ENCODE peak calls at places on chromosomes 7 and 10, in ten cellular contexts. One of them, this sample, is unnamed.

GRCh38 chr7:155323001-155323638 is 25.4 kb downstream of the INSIG1 start:
- DNase-seq in left ventricle myocardium inferior: no peak
- DNase-seq in tibial artery: no peak
- DNase-seq in epithelial cell of esophagus: no peak
- DNase-seq in OCI-LY7: no peak
- DNase-seq in SK-N-SH: no peak
- DNase-seq in uterus: no peak
- DNase-seq in choroid plexus epithelial cell: no peak
- DNase-seq in endodermal cell: no peak
- DNase-seq in GM12865: peak; percentile 30
- DNase-seq in this sample: no peak

GRCh38 chr7:94239661-94240234 is 154.9 kb upstream of the COL1A2 start:
- DNase-seq in left ventricle myocardium inferior: peak; percentile 27
- DNase-seq in tibial artery: no peak
- DNase-seq in epithelial cell of esophagus: no peak
- DNase-seq in OCI-LY7: no peak
- DNase-seq in SK-N-SH: no peak
- DNase-seq in uterus: no peak
- DNase-seq in choroid plexus epithelial cell: no peak
- DNase-seq in endodermal cell: peak; percentile 59
- DNase-seq in GM12865: no peak
- DNase-seq in this sample: no peak

GRCh38 chr7:118202056-118202455 is 18.1 kb downstream of the LSM8 start:
- DNase-seq in left ventricle myocardium inferior: no peak
- DNase-seq in tibial artery: no peak
- DNase-seq in epithelial cell of esophagus: no peak
- DNase-seq in OCI-LY7: no peak
- DNase-seq in SK-N-SH: no peak
- DNase-seq in uterus: no peak
- DNase-seq in choroid plexus epithelial cell: no peak
- DNase-seq in endodermal cell: no peak
- DNase-seq in GM12865: no peak
- DNase-seq in this sample: no peak

GRCh38 chr10:104029528-104029875 is 56.2 kb downstream of the COL17A1 start:
- DNase-seq in left ventricle myocardium inferior: peak; percentile 87
- DNase-seq in tibial artery: no peak
- DNase-seq in epithelial cell of esophagus: no peak
- DNase-seq in OCI-LY7: no peak
- DNase-seq in SK-N-SH: no peak
- DNase-seq in uterus: peak; percentile 45
- DNase-seq in choroid plexus epithelial cell: no peak
- DNase-seq in endodermal cell: no peak
- DNase-seq in GM12865: no peak
- DNase-seq in this sample: no peak

GRCh38 chr10:117541405-117541908 is 1.1 kb upstream of the EMX2 start:
- DNase-seq in left ventricle myocardium inferior: no peak
- DNase-seq in tibial artery: peak; percentile 92
- DNase-seq in epithelial cell of esophagus: no peak
- DNase-seq in OCI-LY7: no peak
- DNase-seq in SK-N-SH: no peak
- DNase-seq in uterus: peak; percentile 96
- DNase-seq in choroid plexus epithelial cell: peak; percentile 85
- DNase-seq in endodermal cell: peak; percentile 90
- DNase-seq in GM12865: no peak
- DNase-seq in this sample: no peak

GRCh38 chr10:19096674-19097073 is 48.1 kb downstream of the MALRD1 start:
- DNase-seq in left ventricle myocardium inferior: no peak
- DNase-seq in tibial artery: no peak
- DNase-seq in epithelial cell of esophagus: no peak
- DNase-seq in OCI-LY7: no peak
- DNase-seq in SK-N-SH: no peak
- DNase-seq in uterus: no peak
- DNase-seq in choroid plexus epithelial cell: no peak
- DNase-seq in endodermal cell: no peak
- DNase-seq in GM12865: no peak
- DNase-seq in this sample: no peak

GRCh38 chr10:75283150-75284096 is 47.7 kb upstream of the COMTD1 start:
- DNase-seq in left ventricle myocardium inferior: peak; percentile 25
- DNase-seq in tibial artery: no peak
- DNase-seq in epithelial cell of esophagus: peak; percentile 24
- DNase-seq in OCI-LY7: no peak
- DNase-seq in SK-N-SH: no peak
- DNase-seq in uterus: peak; percentile 67
- DNase-seq in choroid plexus epithelial cell: peak; percentile 43
- DNase-seq in endodermal cell: peak; percentile 81
- DNase-seq in GM12865: no peak
- DNase-seq in this sample: no peak

GRCh38 chr10:107031981-107032699 is 132.4 kb downstream of the SORCS1 start:
- DNase-seq in left ventricle myocardium inferior: no peak
- DNase-seq in tibial artery: no peak
- DNase-seq in epithelial cell of esophagus: no peak
- DNase-seq in OCI-LY7: no peak
- DNase-seq in SK-N-SH: peak; percentile 28
- DNase-seq in uterus: no peak
- DNase-seq in choroid plexus epithelial cell: peak; percentile 3
- DNase-seq in endodermal cell: no peak
- DNase-seq in GM12865: no peak
- DNase-seq in this sample: no peak

GRCh38 chr7:19051767-19052375 is 65.6 kb downstream of the TWIST1 start:
- DNase-seq in left ventricle myocardium inferior: peak; percentile 16
- DNase-seq in tibial artery: no peak
- DNase-seq in epithelial cell of esophagus: peak; percentile 57
- DNase-seq in OCI-LY7: peak; percentile 50
- DNase-seq in SK-N-SH: peak; percentile 37
- DNase-seq in uterus: no peak
- DNase-seq in choroid plexus epithelial cell: peak; percentile 63
- DNase-seq in endodermal cell: peak; percentile 80
- DNase-seq in GM12865: peak; percentile 45
- DNase-seq in this sample: no peak

GRCh38 chr10:86711957-86712708 is 43.8 kb downstream of the LDB3 start:
- DNase-seq in left ventricle myocardium inferior: no peak
- DNase-seq in tibial artery: peak; percentile 74
- DNase-seq in epithelial cell of esophagus: no peak
- DNase-seq in OCI-LY7: peak; percentile 41
- DNase-seq in SK-N-SH: peak; percentile 88
- DNase-seq in uterus: peak; percentile 43
- DNase-seq in choroid plexus epithelial cell: peak; percentile 48
- DNase-seq in endodermal cell: peak; percentile 84
- DNase-seq in GM12865: peak; percentile 84
- DNase-seq in this sample: no peak

GRCh38 chr7:149422914-149423285 is 38.0 kb downstream of the ZNF777 start:
- DNase-seq in left ventricle myocardium inferior: peak; percentile 40
- DNase-seq in tibial artery: no peak
- DNase-seq in epithelial cell of esophagus: no peak
- DNase-seq in OCI-LY7: no peak
- DNase-seq in SK-N-SH: no peak
- DNase-seq in uterus: no peak
- DNase-seq in choroid plexus epithelial cell: no peak
- DNase-seq in endodermal cell: no peak
- DNase-seq in GM12865: no peak
- DNase-seq in this sample: no peak

GRCh38 chr10:98423691-98424120 is 8.7 kb upstream of the PYROXD2 start:
- DNase-seq in left ventricle myocardium inferior: no peak
- DNase-seq in tibial artery: peak; percentile 63
- DNase-seq in epithelial cell of esophagus: peak; percentile 42
- DNase-seq in OCI-LY7: peak; percentile 68
- DNase-seq in SK-N-SH: no peak
- DNase-seq in uterus: no peak
- DNase-seq in choroid plexus epithelial cell: no peak
- DNase-seq in endodermal cell: peak; percentile 91
- DNase-seq in GM12865: no peak
- DNase-seq in this sample: no peak

GRCh38 chr10:100510533-100511308 is 8.9 kb downstream of the SEC31B start:
- DNase-seq in left ventricle myocardium inferior: no peak
- DNase-seq in tibial artery: no peak
- DNase-seq in epithelial cell of esophagus: peak; percentile 62
- DNase-seq in OCI-LY7: no peak
- DNase-seq in SK-N-SH: no peak
- DNase-seq in uterus: no peak
- DNase-seq in choroid plexus epithelial cell: no peak
- DNase-seq in endodermal cell: no peak
- DNase-seq in GM12865: peak; percentile 64
- DNase-seq in this sample: no peak

GRCh38 chr7:154332776-154333175 is 280.6 kb downstream of the DPP6 start:
- DNase-seq in left ventricle myocardium inferior: no peak
- DNase-seq in tibial artery: no peak
- DNase-seq in epithelial cell of esophagus: no peak
- DNase-seq in OCI-LY7: no peak
- DNase-seq in SK-N-SH: no peak
- DNase-seq in uterus: no peak
- DNase-seq in choroid plexus epithelial cell: no peak
- DNase-seq in endodermal cell: no peak
- DNase-seq in GM12865: no peak
- DNase-seq in this sample: no peak

GRCh38 chr10:68330852-68331454 is 911 bp upstream of the HNRNPH3 start:
- DNase-seq in left ventricle myocardium inferior: peak; percentile 20
- DNase-seq in tibial artery: peak; percentile 73
- DNase-seq in epithelial cell of esophagus: peak; percentile 15
- DNase-seq in OCI-LY7: peak; percentile 51
- DNase-seq in SK-N-SH: no peak
- DNase-seq in uterus: peak; percentile 66
- DNase-seq in choroid plexus epithelial cell: peak; percentile 30
- DNase-seq in endodermal cell: peak; percentile 53
- DNase-seq in GM12865: peak; percentile 41
- DNase-seq in this sample: no peak

GRCh38 chr10:52746169-52746568 is 26.4 kb downstream of the MBL2 start:
- DNase-seq in left ventricle myocardium inferior: no peak
- DNase-seq in tibial artery: no peak
- DNase-seq in epithelial cell of esophagus: no peak
- DNase-seq in OCI-LY7: no peak
- DNase-seq in SK-N-SH: no peak
- DNase-seq in uterus: no peak
- DNase-seq in choroid plexus epithelial cell: no peak
- DNase-seq in endodermal cell: no peak
- DNase-seq in GM12865: no peak
- DNase-seq in this sample: no peak

GRCh38 chr7:69932034-69932628 is 333.9 kb downstream of the AUTS2 start:
- DNase-seq in left ventricle myocardium inferior: no peak
- DNase-seq in tibial artery: no peak
- DNase-seq in epithelial cell of esophagus: peak; percentile 4
- DNase-seq in OCI-LY7: peak; percentile 60
- DNase-seq in SK-N-SH: peak; percentile 61
- DNase-seq in uterus: peak; percentile 24
- DNase-seq in choroid plexus epithelial cell: peak; percentile 65
- DNase-seq in endodermal cell: peak; percentile 66
- DNase-seq in GM12865: peak; percentile 55
- DNase-seq in this sample: no peak
- TF ChIP-seq CTCF in left ventricle myocardium inferior: peak; percentile 78
- TF ChIP-seq CTCF in tibial artery: peak; percentile 47
- TF ChIP-seq CTCF in epithelial cell of esophagus: peak; percentile 58
- TF ChIP-seq CTCF in OCI-LY7: peak; percentile 92
- TF ChIP-seq CTCF in SK-N-SH: peak; percentile 97
- TF ChIP-seq CTCF in uterus: peak; percentile 62
- TF ChIP-seq CTCF in choroid plexus epithelial cell: peak; percentile 80
- TF ChIP-seq CTCF in endodermal cell: peak; percentile 85
- TF ChIP-seq CTCF in GM12865: peak; percentile 55
- TF ChIP-seq CTCF in this sample: peak; percentile 57

DNA sequence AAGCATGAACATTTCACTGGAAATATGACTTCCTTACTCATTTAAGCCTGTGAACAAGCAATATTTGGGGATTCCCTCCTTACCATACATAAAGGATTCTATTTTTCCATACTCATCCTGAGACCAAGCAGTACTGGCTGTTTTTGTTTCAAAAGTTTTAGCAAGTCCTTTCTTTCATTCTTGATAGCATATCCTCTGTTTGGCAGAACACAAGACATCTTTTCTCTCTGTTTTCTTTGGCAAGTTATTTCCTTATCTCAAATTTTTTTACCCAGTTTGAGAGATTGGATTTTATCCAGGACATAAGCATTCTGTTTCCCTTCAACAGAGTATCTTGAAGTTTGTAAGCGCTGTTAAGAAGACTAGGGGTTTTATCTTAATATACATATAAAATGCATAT is 3.0 kb upstream of the WASL start:
- DNase-seq in left ventricle myocardium inferior: no peak
- DNase-seq in tibial artery: no peak
- DNase-seq in epithelial cell of esophagus: no peak
- DNase-seq in OCI-LY7: no peak
- DNase-seq in SK-N-SH: no peak
- DNase-seq in uterus: no peak
- DNase-seq in choroid plexus epithelial cell: peak; percentile 75
- DNase-seq in endodermal cell: no peak
- DNase-seq in GM12865: no peak
- DNase-seq in this sample: no peak
- H3K4me3 ChIP-seq in left ventricle myocardium inferior: no peak overlapping the region
- H3K4me3 ChIP-seq in tibial artery: no peak overlapping the region
- H3K4me3 ChIP-seq in epithelial cell of esophagus: no peak overlapping the region
- H3K4me3 ChIP-seq in OCI-LY7: no peak overlapping the region
- H3K4me3 ChIP-seq in SK-N-SH: no peak overlapping the region
- H3K4me3 ChIP-seq in uterus: no peak overlapping the region
- H3K4me3 ChIP-seq in choroid plexus epithelial cell: no peak overlapping the region
- H3K4me3 ChIP-seq in endodermal cell: peak overlapping the region; percentile 25
- H3K4me3 ChIP-seq in GM12865: no peak overlapping the region
- H3K4me3 ChIP-seq in this sample: no peak overlapping the region

DNA sequence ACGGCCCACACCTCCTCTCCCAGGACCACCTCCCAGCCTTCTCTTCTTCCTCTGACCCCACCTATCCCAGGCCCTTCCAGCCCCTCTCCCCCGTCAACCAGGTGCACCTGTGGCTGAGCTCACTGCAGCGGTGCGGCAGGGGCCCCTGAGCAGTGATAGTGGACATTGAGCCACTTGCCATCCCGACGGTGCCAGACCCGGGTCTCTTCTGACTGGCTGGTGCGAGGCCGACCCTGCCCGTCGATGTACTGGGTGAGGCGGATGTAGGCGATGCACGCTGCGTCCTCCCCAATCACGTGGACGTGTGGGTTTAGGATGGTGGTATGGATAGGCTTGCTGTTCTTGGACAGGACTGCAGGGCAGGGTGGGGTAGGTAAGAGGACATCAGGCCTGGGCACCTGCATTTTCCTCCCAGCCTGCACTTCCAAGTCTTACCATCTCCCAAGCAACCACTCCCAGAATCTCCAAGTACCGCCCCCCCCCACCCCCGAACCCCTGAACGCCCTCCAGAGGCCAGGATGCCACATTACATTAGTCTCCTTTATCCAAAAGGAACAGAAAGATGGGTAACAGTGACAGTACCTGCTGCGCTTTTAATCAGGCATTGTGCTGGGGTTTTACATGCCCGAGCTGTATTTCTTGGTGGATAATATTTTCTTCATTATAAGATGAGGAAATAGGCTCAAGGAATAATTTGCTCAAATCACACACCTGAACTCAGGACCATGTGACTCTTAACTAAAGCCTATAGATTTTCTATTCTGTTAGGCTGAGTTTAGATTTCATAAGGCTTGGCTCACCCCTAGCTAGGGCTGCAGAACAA is 3.7 kb upstream of the NDST2 start:
- DNase-seq in left ventricle myocardium inferior: no peak
- DNase-seq in tibial artery: no peak
- DNase-seq in epithelial cell of esophagus: peak; percentile 25
- DNase-seq in OCI-LY7: peak; percentile 26
- DNase-seq in SK-N-SH: peak; percentile 70
- DNase-seq in uterus: no peak
- DNase-seq in choroid plexus epithelial cell: no peak
- DNase-seq in endodermal cell: peak; percentile 90
- DNase-seq in GM12865: no peak
- DNase-seq in this sample: no peak
- TF ChIP-seq CTCF in left ventricle myocardium inferior: no peak
- TF ChIP-seq CTCF in tibial artery: no peak
- TF ChIP-seq CTCF in epithelial cell of esophagus: peak; percentile 33
- TF ChIP-seq CTCF in OCI-LY7: peak; percentile 68
- TF ChIP-seq CTCF in SK-N-SH: peak; percentile 52
- TF ChIP-seq CTCF in uterus: no peak
- TF ChIP-seq CTCF in choroid plexus epithelial cell: peak; percentile 38
- TF ChIP-seq CTCF in endodermal cell: peak; percentile 68
- TF ChIP-seq CTCF in GM12865: peak; percentile 22
- TF ChIP-seq CTCF in this sample: peak; percentile 14

GRCh38 chr7:108000875-108001758 is 1.8 kb downstream of the LAMB1 start:
- DNase-seq in left ventricle myocardium inferior: peak; percentile 58
- DNase-seq in tibial artery: peak; percentile 66
- DNase-seq in epithelial cell of esophagus: peak; percentile 62
- DNase-seq in OCI-LY7: no peak
- DNase-seq in SK-N-SH: peak; percentile 70
- DNase-seq in uterus: peak; percentile 51
- DNase-seq in choroid plexus epithelial cell: peak; percentile 56
- DNase-seq in endodermal cell: peak; percentile 91
- DNase-seq in GM12865: no peak
- DNase-seq in this sample: no peak
- H3K4me3 ChIP-seq in left ventricle myocardium inferior: peak overlapping the region; percentile 81
- H3K4me3 ChIP-seq in tibial artery: peak overlapping the region; percentile 78
- H3K4me3 ChIP-seq in epithelial cell of esophagus: peak overlapping the region; percentile 62
- H3K4me3 ChIP-seq in OCI-LY7: no peak overlapping the region
- H3K4me3 ChIP-seq in SK-N-SH: peak overlapping the region; percentile 92
- H3K4me3 ChIP-seq in uterus: peak overlapping the region; percentile 73
- H3K4me3 ChIP-seq in choroid plexus epithelial cell: peak overlapping the region; percentile 90
- H3K4me3 ChIP-seq in endodermal cell: peak overlapping the region; percentile 90
- H3K4me3 ChIP-seq in GM12865: no peak overlapping the region
- H3K4me3 ChIP-seq in this sample: peak overlapping the region; percentile 58

This sample was measured in RWPE2.